ENCODE peak calls at places on chromosomes 7 and 10, in seven cellular contexts. One of them, this sample, is unnamed.

GRCh38 chr10:62335326-62335725 is 38.8 kb upstream of the ZNF365 start:
- DNase-seq in NCI-H460: no peak
- DNase-seq in AG08396: no peak
- DNase-seq in IMR-90: peak
- DNase-seq in ureter: no peak
- DNase-seq in stimulated activated CD4-positive, alpha-beta T cell treated with anti-CD3 and anti-CD28 coated beads, Interleukin-1b, Interleukin-23, amount 100 ng/mL, for 24 hours: no peak
- DNase-seq in KBM-7: no peak
- DNase-seq in this sample: no peak

GRCh38 chr10:76554478-76554877 is 1083.1 kb downstream of the KCNMA1 start:
- DNase-seq in AG08396: no peak
- DNase-seq in IMR-90: no peak
- DNase-seq in NCI-H460: no peak
- DNase-seq in stimulated activated CD4-positive, alpha-beta T cell treated with anti-CD3 and anti-CD28 coated beads, Interleukin-1b, Interleukin-23, amount 100 ng/mL, for 24 hours: no peak
- DNase-seq in ureter: no peak
- DNase-seq in KBM-7: no peak
- DNase-seq in this sample: no peak

GRCh38 chr7:88866265-88866863 is 70.8 kb upstream of the TEX47 start:
- DNase-seq in stimulated activated CD4-positive, alpha-beta T cell treated with anti-CD3 and anti-CD28 coated beads, Interleukin-1b, Interleukin-23, amount 100 ng/mL, for 24 hours: no peak
- DNase-seq in AG08396: no peak
- DNase-seq in IMR-90: no peak
- DNase-seq in ureter: no peak
- DNase-seq in KBM-7: no peak
- DNase-seq in NCI-H460: no peak
- DNase-seq in this sample: no peak

GRCh38 chr7:127353897-127354296 is 38.6 kb downstream of the ZNF800 start:
- DNase-seq in KBM-7: no peak
- DNase-seq in NCI-H460: no peak
- DNase-seq in stimulated activated CD4-positive, alpha-beta T cell treated with anti-CD3 and anti-CD28 coated beads, Interleukin-1b, Interleukin-23, amount 100 ng/mL, for 24 hours: no peak
- DNase-seq in ureter: no peak
- DNase-seq in AG08396: no peak
- DNase-seq in IMR-90: no peak
- DNase-seq in this sample: no peak

GRCh38 chr7:48246073-48246472 is 74.8 kb downstream of the ABCA13 start:
- DNase-seq in stimulated activated CD4-positive, alpha-beta T cell treated with anti-CD3 and anti-CD28 coated beads, Interleukin-1b, Interleukin-23, amount 100 ng/mL, for 24 hours: no peak
- DNase-seq in KBM-7: peak
- DNase-seq in NCI-H460: no peak
- DNase-seq in IMR-90: peak
- DNase-seq in ureter: no peak
- DNase-seq in AG08396: no peak
- DNase-seq in this sample: no peak

GRCh38 chr10:110448682-110449418 is 48.9 kb upstream of the DUSP5 start:
- DNase-seq in stimulated activated CD4-positive, alpha-beta T cell treated with anti-CD3 and anti-CD28 coated beads, Interleukin-1b, Interleukin-23, amount 100 ng/mL, for 24 hours: no peak
- DNase-seq in AG08396: no peak
- DNase-seq in NCI-H460: no peak
- DNase-seq in ureter: no peak
- DNase-seq in IMR-90: no peak
- DNase-seq in KBM-7: no peak
- DNase-seq in this sample: no peak

GRCh38 chr10:58675321-58675720 is 162.6 kb downstream of the BICC1 start:
- DNase-seq in ureter: no peak
- DNase-seq in KBM-7: no peak
- DNase-seq in AG08396: no peak
- DNase-seq in NCI-H460: no peak
- DNase-seq in stimulated activated CD4-positive, alpha-beta T cell treated with anti-CD3 and anti-CD28 coated beads, Interleukin-1b, Interleukin-23, amount 100 ng/mL, for 24 hours: no peak
- DNase-seq in IMR-90: no peak
- DNase-seq in this sample: no peak

GRCh38 chr10:53108317-53108934 is 335.8 kb upstream of the MBL2 start:
- DNase-seq in AG08396: no peak
- DNase-seq in IMR-90: no peak
- DNase-seq in NCI-H460: no peak
- DNase-seq in stimulated activated CD4-positive, alpha-beta T cell treated with anti-CD3 and anti-CD28 coated beads, Interleukin-1b, Interleukin-23, amount 100 ng/mL, for 24 hours: no peak
- DNase-seq in ureter: no peak
- DNase-seq in KBM-7: no peak
- DNase-seq in this sample: no peak

GRCh38 chr7:33973235-33974015 is 68.1 kb downstream of the BMPER start:
- DNase-seq in IMR-90: peak
- DNase-seq in ureter: no peak
- DNase-seq in NCI-H460: no peak
- DNase-seq in stimulated activated CD4-positive, alpha-beta T cell treated with anti-CD3 and anti-CD28 coated beads, Interleukin-1b, Interleukin-23, amount 100 ng/mL, for 24 hours: no peak
- DNase-seq in AG08396: peak
- DNase-seq in KBM-7: no peak
- DNase-seq in this sample: no peak

GRCh38 chr10:21517983-21518628 is 7.4 kb downstream of the SKIDA1 start:
- DNase-seq in AG08396: no peak
- DNase-seq in NCI-H460: peak
- DNase-seq in KBM-7: no peak
- DNase-seq in ureter: no peak
- DNase-seq in stimulated activated CD4-positive, alpha-beta T cell treated with anti-CD3 and anti-CD28 coated beads, Interleukin-1b, Interleukin-23, amount 100 ng/mL, for 24 hours: no peak
- DNase-seq in IMR-90: peak
- DNase-seq in this sample: no peak

GRCh38 chr10:109203616-109204375 is 719.5 kb downstream of the XPNPEP1 start:
- DNase-seq in KBM-7: no peak
- DNase-seq in AG08396: no peak
- DNase-seq in NCI-H460: no peak
- DNase-seq in ureter: no peak
- DNase-seq in IMR-90: peak
- DNase-seq in stimulated activated CD4-positive, alpha-beta T cell treated with anti-CD3 and anti-CD28 coated beads, Interleukin-1b, Interleukin-23, amount 100 ng/mL, for 24 hours: no peak
- DNase-seq in this sample: no peak

GRCh38 chr7:28630350-28630749 is 218.0 kb downstream of the CREB5 start:
- DNase-seq in ureter: no peak
- DNase-seq in IMR-90: peak
- DNase-seq in NCI-H460: no peak
- DNase-seq in stimulated activated CD4-positive, alpha-beta T cell treated with anti-CD3 and anti-CD28 coated beads, Interleukin-1b, Interleukin-23, amount 100 ng/mL, for 24 hours: no peak
- DNase-seq in KBM-7: no peak
- DNase-seq in AG08396: no peak
- DNase-seq in this sample: no peak

GRCh38 chr10:62851449-62851848 is 35.3 kb upstream of the EGR2 start:
- DNase-seq in AG08396: no peak
- DNase-seq in stimulated activated CD4-positive, alpha-beta T cell treated with anti-CD3 and anti-CD28 coated beads, Interleukin-1b, Interleukin-23, amount 100 ng/mL, for 24 hours: no peak
- DNase-seq in KBM-7: peak
- DNase-seq in NCI-H460: no peak
- DNase-seq in IMR-90: peak
- DNase-seq in ureter: no peak
- DNase-seq in this sample: no peak

GRCh38 chr7:26212921-26213718 is 11.6 kb downstream of the CBX3 start:
- DNase-seq in AG08396: no peak
- DNase-seq in KBM-7: no peak
- DNase-seq in ureter: no peak
- DNase-seq in stimulated activated CD4-positive, alpha-beta T cell treated with anti-CD3 and anti-CD28 coated beads, Interleukin-1b, Interleukin-23, amount 100 ng/mL, for 24 hours: no peak
- DNase-seq in NCI-H460: no peak
- DNase-seq in IMR-90: no peak
- DNase-seq in this sample: no peak

GRCh38 chr7:17302575-17303142 is 4.2 kb downstream of the AHR start:
- DNase-seq in IMR-90: peak
- DNase-seq in AG08396: no peak
- DNase-seq in stimulated activated CD4-positive, alpha-beta T cell treated with anti-CD3 and anti-CD28 coated beads, Interleukin-1b, Interleukin-23, amount 100 ng/mL, for 24 hours: no peak
- DNase-seq in KBM-7: no peak
- DNase-seq in NCI-H460: peak
- DNase-seq in ureter: no peak
- DNase-seq in this sample: peak

GRCh38 chr10:79374312-79375191 is 27.3 kb downstream of the PPIF start:
- DNase-seq in ureter: peak
- DNase-seq in IMR-90: peak
- DNase-seq in NCI-H460: peak
- DNase-seq in stimulated activated CD4-positive, alpha-beta T cell treated with anti-CD3 and anti-CD28 coated beads, Interleukin-1b, Interleukin-23, amount 100 ng/mL, for 24 hours: peak
- DNase-seq in AG08396: peak
- DNase-seq in KBM-7: peak
- DNase-seq in this sample: peak

GRCh38 chr7:91064938-91065337 is 199.3 kb upstream of the FZD1 start:
- DNase-seq in NCI-H460: no peak
- DNase-seq in IMR-90: peak
- DNase-seq in KBM-7: no peak
- DNase-seq in AG08396: peak
- DNase-seq in stimulated activated CD4-positive, alpha-beta T cell treated with anti-CD3 and anti-CD28 coated beads, Interleukin-1b, Interleukin-23, amount 100 ng/mL, for 24 hours: no peak
- DNase-seq in ureter: no peak
- DNase-seq in this sample: no peak

GRCh38 chr7:91306266-91306665 is 42.0 kb downstream of the FZD1 start:
- DNase-seq in ureter: no peak
- DNase-seq in stimulated activated CD4-positive, alpha-beta T cell treated with anti-CD3 and anti-CD28 coated beads, Interleukin-1b, Interleukin-23, amount 100 ng/mL, for 24 hours: no peak
- DNase-seq in IMR-90: no peak
- DNase-seq in KBM-7: no peak
- DNase-seq in AG08396: no peak
- DNase-seq in NCI-H460: no peak
- DNase-seq in this sample: no peak

GRCh38 chr10:14787938-14788337 is 13.2 kb upstream of the FAM107B start:
- DNase-seq in AG08396: no peak
- DNase-seq in IMR-90: no peak
- DNase-seq in NCI-H460: no peak
- DNase-seq in KBM-7: no peak
- DNase-seq in ureter: no peak
- DNase-seq in stimulated activated CD4-positive, alpha-beta T cell treated with anti-CD3 and anti-CD28 coated beads, Interleukin-1b, Interleukin-23, amount 100 ng/mL, for 24 hours: no peak
- DNase-seq in this sample: no peak

GRCh38 chr10:131216681-131217230 is 94.8 kb downstream of the TCERG1L start:
- DNase-seq in AG08396: no peak
- DNase-seq in IMR-90: no peak
- DNase-seq in KBM-7: no peak
- DNase-seq in NCI-H460: no peak
- DNase-seq in ureter: no peak
- DNase-seq in stimulated activated CD4-positive, alpha-beta T cell treated with anti-CD3 and anti-CD28 coated beads, Interleukin-1b, Interleukin-23, amount 100 ng/mL, for 24 hours: no peak
- DNase-seq in this sample: no peak

GRCh38 chr10:117784776-117785175 is 242.2 kb downstream of the EMX2 start:
- DNase-seq in ureter: no peak
- DNase-seq in IMR-90: no peak
- DNase-seq in stimulated activated CD4-positive, alpha-beta T cell treated with anti-CD3 and anti-CD28 coated beads, Interleukin-1b, Interleukin-23, amount 100 ng/mL, for 24 hours: no peak
- DNase-seq in KBM-7: no peak
- DNase-seq in NCI-H460: no peak
- DNase-seq in AG08396: no peak
- DNase-seq in this sample: no peak

GRCh38 chr7:157032128-157032527 is 21.7 kb upstream of the MNX1 start:
- DNase-seq in ureter: no peak
- DNase-seq in AG08396: no peak
- DNase-seq in KBM-7: no peak
- DNase-seq in NCI-H460: no peak
- DNase-seq in IMR-90: no peak
- DNase-seq in stimulated activated CD4-positive, alpha-beta T cell treated with anti-CD3 and anti-CD28 coated beads, Interleukin-1b, Interleukin-23, amount 100 ng/mL, for 24 hours: no peak
- DNase-seq in this sample: no peak

GRCh38 chr7:50868426-50869100 is 85.9 kb upstream of the GRB10 start:
- DNase-seq in KBM-7: no peak
- DNase-seq in NCI-H460: no peak
- DNase-seq in stimulated activated CD4-positive, alpha-beta T cell treated with anti-CD3 and anti-CD28 coated beads, Interleukin-1b, Interleukin-23, amount 100 ng/mL, for 24 hours: no peak
- DNase-seq in AG08396: no peak
- DNase-seq in ureter: no peak
- DNase-seq in IMR-90: peak
- DNase-seq in this sample: no peak

GRCh38 chr10:125871341-125871740 is 9.8 kb downstream of the DHX32 start:
- DNase-seq in ureter: no peak
- DNase-seq in NCI-H460: no peak
- DNase-seq in stimulated activated CD4-positive, alpha-beta T cell treated with anti-CD3 and anti-CD28 coated beads, Interleukin-1b, Interleukin-23, amount 100 ng/mL, for 24 hours: no peak
- DNase-seq in IMR-90: peak
- DNase-seq in AG08396: peak
- DNase-seq in KBM-7: no peak
- DNase-seq in this sample: no peak

GRCh38 chr10:128062837-128063563 is 63.2 kb downstream of the MKI67 start:
- DNase-seq in NCI-H460: no peak
- DNase-seq in stimulated activated CD4-positive, alpha-beta T cell treated with anti-CD3 and anti-CD28 coated beads, Interleukin-1b, Interleukin-23, amount 100 ng/mL, for 24 hours: no peak
- DNase-seq in KBM-7: peak
- DNase-seq in ureter: no peak
- DNase-seq in IMR-90: no peak
- DNase-seq in AG08396: no peak
- DNase-seq in this sample: no peak

GRCh38 chr10:135601-136464 is 578 bp downstream of the ZMYND11 start:
- DNase-seq in NCI-H460: no peak
- DNase-seq in ureter: peak
- DNase-seq in AG08396: peak
- DNase-seq in IMR-90: peak
- DNase-seq in stimulated activated CD4-positive, alpha-beta T cell treated with anti-CD3 and anti-CD28 coated beads, Interleukin-1b, Interleukin-23, amount 100 ng/mL, for 24 hours: peak
- DNase-seq in KBM-7: peak
- DNase-seq in this sample: peak

GRCh38 chr10:132836248-132836831 is 50.4 kb upstream of the NKX6-2 start:
- DNase-seq in NCI-H460: no peak
- DNase-seq in AG08396: no peak
- DNase-seq in ureter: no peak
- DNase-seq in IMR-90: no peak
- DNase-seq in stimulated activated CD4-positive, alpha-beta T cell treated with anti-CD3 and anti-CD28 coated beads, Interleukin-1b, Interleukin-23, amount 100 ng/mL, for 24 hours: no peak
- DNase-seq in KBM-7: no peak
- DNase-seq in this sample: no peak

This sample was measured in hepatocyte.